ENCODE peak calls at places on chromosome 21, in eight cellular contexts. U is upper lobe of right lung, J is GM23248, T is suprapubic skin, W is lung, K is cardiac muscle cell, D is heart left ventricle, X is astrocyte of the spinal cord. Z is an unnamed sample.
A peak's percentile ranks its signal among the peaks of the same experiment; 100 is the strongest.

GRCh38 chr21:33441489-33442477 is 38.0 kb downstream of the TMEM50B start:
- DNase-seq in U (no peak), J (peak; percentile 81), T (no peak), W (peak; percentile 65), K (peak; percentile 77), D (peak; percentile 70), X (peak; percentile 75), Z (peak; percentile 70)

GRCh38 chr21:34743831-34744230 is 75.0 kb downstream of the CLIC6 start:
- DNase-seq in U (no peak), J (peak; percentile 99), T (no peak), W (peak; percentile 34), K (peak; percentile 53), D (peak; percentile 22), X (peak; percentile 70), Z (peak; percentile 44)

GRCh38 chr21:32412998-32413504 is 545 bp downstream of the EVA1C start:
- DNase-seq in U (peak; percentile 80), J (no peak), T (no peak), W (peak; percentile 65), K (peak; percentile 31), D (peak; percentile 49), X (peak; percentile 23), Z (no peak)

GRCh38 chr21:27422435-27422834 is 455.5 kb upstream of the ADAMTS5 start:
- DNase-seq in U (no peak), J (peak; percentile 63), T (no peak), W (no peak), K (no peak), D (no peak), X (peak; percentile 33), Z (peak; percentile 14)

GRCh38 chr21:42520628-42521253 is 7.1 kb downstream of the SLC37A1 start:
- DNase-seq in U (no peak), J (no peak), T (peak; percentile 49), W (no peak), K (no peak), D (no peak), X (no peak), Z (peak; percentile 37)

GRCh38 chr21:14533555-14534400 is 12.3 kb downstream of the SAMSN1 start:
- DNase-seq in U (no peak), J (peak; percentile 76), T (no peak), W (no peak), K (peak; percentile 67), D (no peak), X (peak; percentile 72), Z (peak; percentile 88)

GRCh38 chr21:35438643-35439404 is 389.7 kb upstream of the RUNX1 start:
- DNase-seq in U (no peak), J (no peak), T (no peak), W (no peak), K (peak; percentile 39), D (no peak), X (no peak), Z (peak; percentile 17)

GRCh38 chr21:27693376-27693775 is 726.5 kb upstream of the ADAMTS5 start:
- DNase-seq in U (no peak), J (peak; percentile 87), T (no peak), W (no peak), K (peak; percentile 49), D (no peak), X (peak; percentile 32), Z (peak; percentile 58)

GRCh38 chr21:40732243-40732642 is 114.7 kb downstream of the DSCAM start:
- DNase-seq in U (no peak), J (no peak), T (no peak), W (no peak), K (no peak), D (no peak), X (peak; percentile 20), Z (no peak)

GRCh38 chr21:32340863-32341848 is 42.5 kb downstream of the MRAP start:
- DNase-seq in U (no peak), J (no peak), T (no peak), W (no peak), K (no peak), D (no peak), X (no peak), Z (no peak)

GRCh38 chr21:17813353-17813752 is 5.8 kb downstream of the C21orf91 start:
- DNase-seq in U (no peak), J (no peak), T (no peak), W (no peak), K (no peak), D (no peak), X (no peak), Z (peak; percentile 49)

GRCh38 chr21:28655471-28655870 is 337.2 kb downstream of the LTN1 start:
- DNase-seq in U (no peak), J (no peak), T (no peak), W (no peak), K (no peak), D (no peak), X (no peak), Z (no peak)

GRCh38 chr21:44423941-44424607 is 31.2 kb upstream of the LRRC3 start:
- DNase-seq in U (peak; percentile 55), J (no peak), T (peak; percentile 61), W (no peak), K (no peak), D (peak; percentile 15), X (no peak), Z (no peak)

GRCh38 chr21:32538147-32538792 is 47.1 kb downstream of the TCP10L start:
- DNase-seq in U (no peak), J (no peak), T (peak; percentile 15), W (no peak), K (no peak), D (no peak), X (no peak), Z (peak; percentile 34)

GRCh38 chr21:27683292-27683691 is 716.4 kb upstream of the ADAMTS5 start:
- DNase-seq in U (no peak), J (no peak), T (no peak), W (no peak), K (no peak), D (no peak), X (no peak), Z (no peak)

GRCh38 chr21:41660748-41661147 is 106.1 kb downstream of the RIPK4 start:
- DNase-seq in U (no peak), J (no peak), T (peak; percentile 48), W (no peak), K (no peak), D (no peak), X (no peak), Z (no peak)

GRCh38 chr21:33975548-33976081 is 60.0 kb upstream of the ATP5PO start:
- DNase-seq in U (no peak), J (peak; percentile 74), T (no peak), W (no peak), K (no peak), D (no peak), X (peak; percentile 19), Z (no peak)

GRCh38 chr21:32976791-32977190 is 48.9 kb upstream of the OLIG2 start:
- DNase-seq in U (no peak), J (no peak), T (no peak), W (no peak), K (no peak), D (no peak), X (no peak), Z (no peak)

GRCh38 chr21:44551290-44552015 is at the start of gene KRTAP10-2:
- DNase-seq in U (peak; percentile 60), J (no peak), T (no peak), W (peak; percentile 22), K (no peak), D (peak; percentile 6), X (no peak), Z (no peak)

GRCh38 chr21:25658427-25658980 is 19.4 kb downstream of the JAM2 start:
- DNase-seq in U (no peak), J (no peak), T (no peak), W (no peak), K (no peak), D (no peak), X (no peak), Z (no peak)
- H3K4me3 ChIP-seq in U (no peak overlapping the region), J (no peak overlapping the region), T (no peak overlapping the region), W (no peak overlapping the region), K (no peak overlapping the region), D (no peak overlapping the region), X (no peak overlapping the region), Z (no peak overlapping the region)

DNA sequence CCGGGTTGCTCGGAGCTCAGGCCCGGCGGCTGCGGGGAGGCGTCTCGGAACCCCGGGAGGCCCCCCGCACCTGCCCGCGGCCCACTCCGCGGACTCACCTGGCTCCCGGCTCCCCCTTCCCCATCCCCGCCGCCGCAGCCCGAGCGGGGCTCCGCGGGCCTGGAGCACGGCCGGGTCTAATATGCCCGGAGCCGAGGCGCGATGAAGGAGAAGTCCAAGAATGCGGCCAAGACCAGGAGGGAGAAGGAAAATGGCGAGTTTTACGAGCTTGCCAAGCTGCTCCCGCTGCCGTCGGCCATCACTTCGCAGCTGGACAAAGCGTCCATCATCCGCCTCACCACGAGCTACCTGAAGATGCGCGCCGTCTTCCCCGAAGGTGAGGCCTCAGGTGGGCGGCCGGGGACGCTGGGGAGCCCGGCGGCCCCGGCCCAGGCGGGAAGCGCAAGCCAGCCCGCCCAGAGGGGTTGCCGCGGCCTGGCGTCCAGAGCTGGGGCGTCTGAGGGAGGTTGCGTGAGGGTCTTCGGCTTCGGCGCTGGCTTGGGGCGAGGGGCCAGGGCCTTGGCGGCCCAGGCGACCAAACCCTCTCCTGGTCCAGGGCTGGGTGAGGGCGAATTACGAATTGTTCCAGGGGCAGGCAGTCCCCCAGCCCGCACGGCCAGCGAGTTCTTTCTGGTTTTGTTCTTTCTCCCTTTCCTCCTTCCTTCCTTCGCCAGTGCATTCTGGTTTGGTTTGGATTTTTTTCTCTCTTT is 805 bp downstream of the SIM2 start:
- DNase-seq in U (peak; percentile 52), J (peak; percentile 28), T (no peak), W (no peak), K (no peak), D (no peak), X (no peak), Z (no peak)
- H3K4me3 ChIP-seq in U (no peak overlapping the region), J (no peak overlapping the region), T (peak overlapping the region; percentile 55), W (no peak overlapping the region), K (peak overlapping the region; percentile 37), D (peak overlapping the region; percentile 52), X (no peak overlapping the region), Z (no peak overlapping the region)

GRCh38 chr21:45983981-45984551 is 2.5 kb downstream of the COL6A1 start:
- DNase-seq in U (peak; percentile 68), J (peak; percentile 83), T (peak; percentile 88), W (no peak), K (no peak), D (peak; percentile 38), X (no peak), Z (no peak)
- H3K4me3 ChIP-seq in U (peak overlapping the region; percentile 71), J (peak overlapping the region; percentile 90), T (peak overlapping the region; percentile 73), W (no peak overlapping the region), K (no peak overlapping the region), D (peak overlapping the region; percentile 78), X (peak overlapping the region; percentile 81), Z (peak overlapping the region; percentile 74)

GRCh38 chr21:38809170-38809878 is 3.6 kb downstream of the ETS2 start:
- DNase-seq in U (no peak), J (no peak), T (no peak), W (no peak), K (no peak), D (no peak), X (no peak), Z (no peak)

GRCh38 chr21:38810826-38811164 is 5.1 kb downstream of the ETS2 start:
- DNase-seq in U (no peak), J (no peak), T (no peak), W (no peak), K (no peak), D (no peak), X (no peak), Z (no peak)

GRCh38 chr21:38810034-38810825 is 4.5 kb downstream of the ETS2 start:
- DNase-seq in U (no peak), J (no peak), T (no peak), W (no peak), K (no peak), D (no peak), X (no peak), Z (no peak)

GRCh38 chr21:38813143-38813542 is 7.4 kb downstream of the ETS2 start:
- DNase-seq in U (no peak), J (no peak), T (no peak), W (no peak), K (no peak), D (no peak), X (no peak), Z (no peak)

GRCh38 chr21:38811257-38811656 is 5.5 kb downstream of the ETS2 start:
- DNase-seq in U (no peak), J (peak; percentile 97), T (no peak), W (no peak), K (peak; percentile 72), D (no peak), X (peak; percentile 93), Z (peak; percentile 68)
- H3K4me3 ChIP-seq in U (peak overlapping the region; percentile 99), J (peak overlapping the region; percentile 16), T (peak overlapping the region; percentile 82), W (no peak overlapping the region), K (no peak overlapping the region), D (peak overlapping the region; percentile 94), X (no peak overlapping the region), Z (no peak overlapping the region)

Z was measured in choroid plexus epithelial cell.